ENCODE peak calls at places on chromosomes 5 and 9, in four cellular contexts. One of them, this sample, is unnamed.
A peak's percentile ranks its signal among the peaks of the same experiment; 100 is the strongest.

GRCh38 chr9:87160148-87161107 is 213.1 kb upstream of the GAS1 start:
- DNase-seq in body of pancreas: no peak
- DNase-seq in tibial artery: no peak
- DNase-seq in K562: no peak
- DNase-seq in this sample: no peak

GRCh38 chr5:169450464-169450863 is 133.1 kb upstream of the SPDL1 start:
- DNase-seq in body of pancreas: no peak
- DNase-seq in tibial artery: peak; percentile 72
- DNase-seq in K562: no peak
- DNase-seq in this sample: no peak

GRCh38 chr9:76377791-76378190 is 16.4 kb downstream of the RFK start:
- DNase-seq in body of pancreas: no peak
- DNase-seq in tibial artery: no peak
- DNase-seq in K562: no peak
- DNase-seq in this sample: no peak

GRCh38 chr5:41508186-41508585 is 2.2 kb downstream of the PLCXD3 start:
- DNase-seq in body of pancreas: no peak
- DNase-seq in tibial artery: no peak
- DNase-seq in K562: no peak
- DNase-seq in this sample: no peak

GRCh38 chr9:4114569-4115505 is 185.0 kb downstream of the GLIS3 start:
- DNase-seq in body of pancreas: no peak
- DNase-seq in tibial artery: no peak
- DNase-seq in K562: no peak
- DNase-seq in this sample: no peak

GRCh38 chr9:108766786-108767185 is 89.0 kb downstream of the ACTL7B start:
- DNase-seq in body of pancreas: no peak
- DNase-seq in tibial artery: no peak
- DNase-seq in K562: no peak
- DNase-seq in this sample: no peak

GRCh38 chr9:36306481-36307306 is 48.4 kb upstream of the GNE start:
- DNase-seq in body of pancreas: no peak
- DNase-seq in tibial artery: no peak
- DNase-seq in K562: no peak
- DNase-seq in this sample: no peak

GRCh38 chr9:120387257-120387999 is 192.5 kb downstream of the CDK5RAP2 start:
- DNase-seq in body of pancreas: no peak
- DNase-seq in tibial artery: peak; percentile 51
- DNase-seq in K562: no peak
- DNase-seq in this sample: no peak

GRCh38 chr5:150288361-150288760 is 1.2 kb downstream of the CAMK2A start:
- DNase-seq in body of pancreas: no peak
- DNase-seq in tibial artery: no peak
- DNase-seq in K562: no peak
- DNase-seq in this sample: no peak

GRCh38 chr9:121434946-121435345 is 64.7 kb downstream of the GGTA1 start:
- DNase-seq in body of pancreas: no peak
- DNase-seq in tibial artery: no peak
- DNase-seq in K562: no peak
- DNase-seq in this sample: peak; percentile 31

GRCh38 chr9:98121096-98121495 is 2.1 kb upstream of the TRIM14 start:
- DNase-seq in body of pancreas: no peak
- DNase-seq in tibial artery: no peak
- DNase-seq in K562: peak; percentile 44
- DNase-seq in this sample: no peak

GRCh38 chr9:36486454-36486932 is 86.2 kb upstream of the MELK start:
- DNase-seq in body of pancreas: no peak
- DNase-seq in tibial artery: peak; percentile 67
- DNase-seq in K562: peak; percentile 36
- DNase-seq in this sample: no peak

GRCh38 chr5:159135896-159136531 is 36.3 kb upstream of the EBF1 start:
- DNase-seq in body of pancreas: no peak
- DNase-seq in tibial artery: no peak
- DNase-seq in K562: no peak
- DNase-seq in this sample: peak; percentile 23

GRCh38 chr9:119924736-119925135 is 555.5 kb upstream of the BRINP1 start:
- DNase-seq in body of pancreas: no peak
- DNase-seq in tibial artery: no peak
- DNase-seq in K562: no peak
- DNase-seq in this sample: no peak

GRCh38 chr9:98864257-98865180 is 57.0 kb downstream of the GALNT12 start:
- DNase-seq in body of pancreas: no peak
- DNase-seq in tibial artery: no peak
- DNase-seq in K562: no peak
- DNase-seq in this sample: peak; percentile 34

GRCh38 chr9:134301387-134302129 is 24.7 kb upstream of the RXRA start:
- DNase-seq in body of pancreas: no peak
- DNase-seq in tibial artery: no peak
- DNase-seq in K562: no peak
- DNase-seq in this sample: no peak

GRCh38 chr5:63820557-63820956 is 141.7 kb downstream of the HTR1A start:
- DNase-seq in body of pancreas: peak; percentile 74
- DNase-seq in tibial artery: no peak
- DNase-seq in K562: no peak
- DNase-seq in this sample: no peak

GRCh38 chr5:38603691-38604090 is 47.2 kb upstream of the LIFR start:
- DNase-seq in body of pancreas: no peak
- DNase-seq in tibial artery: no peak
- DNase-seq in K562: no peak
- DNase-seq in this sample: no peak

GRCh38 chr5:33692983-33693382 is 198.8 kb downstream of the ADAMTS12 start:
- DNase-seq in body of pancreas: no peak
- DNase-seq in tibial artery: no peak
- DNase-seq in K562: no peak
- DNase-seq in this sample: no peak

GRCh38 chr5:68149189-68149588 is 66.4 kb upstream of the PIK3R1 start:
- DNase-seq in body of pancreas: no peak
- DNase-seq in tibial artery: no peak
- DNase-seq in K562: no peak
- DNase-seq in this sample: no peak

GRCh38 chr9:133233681-133234432 is 24.8 kb upstream of the OBP2B start:
- DNase-seq in body of pancreas: no peak
- DNase-seq in tibial artery: no peak
- DNase-seq in K562: no peak
- DNase-seq in this sample: no peak

GRCh38 chr5:54679686-54680085 is 162.1 kb downstream of the SNX18 start:
- DNase-seq in body of pancreas: no peak
- DNase-seq in tibial artery: no peak
- DNase-seq in K562: no peak
- DNase-seq in this sample: no peak

GRCh38 chr5:10106806-10107205 is 142.9 kb downstream of the ATPSCKMT start:
- DNase-seq in body of pancreas: no peak
- DNase-seq in tibial artery: no peak
- DNase-seq in K562: no peak
- DNase-seq in this sample: no peak

GRCh38 chr9:95447660-95448420 is 68.9 kb downstream of the PTCH1 start:
- DNase-seq in body of pancreas: no peak
- DNase-seq in tibial artery: no peak
- DNase-seq in K562: no peak
- DNase-seq in this sample: no peak

GRCh38 chr5:178207917-178208280 is 3.6 kb downstream of the HNRNPAB start:
- DNase-seq in body of pancreas: no peak
- DNase-seq in tibial artery: no peak
- DNase-seq in K562: no peak
- DNase-seq in this sample: no peak

GRCh38 chr5:147887026-147887627 is 8.6 kb downstream of the SCGB3A2 start:
- DNase-seq in body of pancreas: peak; percentile 41
- DNase-seq in tibial artery: no peak
- DNase-seq in K562: peak; percentile 19
- DNase-seq in this sample: no peak

GRCh38 chr5:60652206-60652605 is 47.8 kb downstream of the DEPDC1B start:
- DNase-seq in body of pancreas: no peak
- DNase-seq in tibial artery: no peak
- DNase-seq in K562: peak; percentile 16
- DNase-seq in this sample: peak; percentile 79

GRCh38 chr5:60649288-60649917 is 50.6 kb downstream of the DEPDC1B start:
- DNase-seq in body of pancreas: no peak
- DNase-seq in tibial artery: no peak
- DNase-seq in K562: peak; percentile 37
- DNase-seq in this sample: peak; percentile 10
- TF ChIP-seq CTCF in body of pancreas: peak; percentile 33
- TF ChIP-seq CTCF in tibial artery: peak; percentile 49
- TF ChIP-seq CTCF in K562: peak; percentile 71
- TF ChIP-seq CTCF in this sample: peak; percentile 64

GRCh38 chr9:123637596-123637939 is 281.6 kb downstream of the CRB2 start:
- DNase-seq in body of pancreas: no peak
- DNase-seq in tibial artery: no peak
- DNase-seq in K562: no peak
- DNase-seq in this sample: peak; percentile 4
- H3K4me3 ChIP-seq in body of pancreas: no peak overlapping the region
- H3K4me3 ChIP-seq in tibial artery: no peak overlapping the region
- H3K4me3 ChIP-seq in K562: no peak overlapping the region
- H3K4me3 ChIP-seq in this sample: peak overlapping the region; percentile 21

DNA sequence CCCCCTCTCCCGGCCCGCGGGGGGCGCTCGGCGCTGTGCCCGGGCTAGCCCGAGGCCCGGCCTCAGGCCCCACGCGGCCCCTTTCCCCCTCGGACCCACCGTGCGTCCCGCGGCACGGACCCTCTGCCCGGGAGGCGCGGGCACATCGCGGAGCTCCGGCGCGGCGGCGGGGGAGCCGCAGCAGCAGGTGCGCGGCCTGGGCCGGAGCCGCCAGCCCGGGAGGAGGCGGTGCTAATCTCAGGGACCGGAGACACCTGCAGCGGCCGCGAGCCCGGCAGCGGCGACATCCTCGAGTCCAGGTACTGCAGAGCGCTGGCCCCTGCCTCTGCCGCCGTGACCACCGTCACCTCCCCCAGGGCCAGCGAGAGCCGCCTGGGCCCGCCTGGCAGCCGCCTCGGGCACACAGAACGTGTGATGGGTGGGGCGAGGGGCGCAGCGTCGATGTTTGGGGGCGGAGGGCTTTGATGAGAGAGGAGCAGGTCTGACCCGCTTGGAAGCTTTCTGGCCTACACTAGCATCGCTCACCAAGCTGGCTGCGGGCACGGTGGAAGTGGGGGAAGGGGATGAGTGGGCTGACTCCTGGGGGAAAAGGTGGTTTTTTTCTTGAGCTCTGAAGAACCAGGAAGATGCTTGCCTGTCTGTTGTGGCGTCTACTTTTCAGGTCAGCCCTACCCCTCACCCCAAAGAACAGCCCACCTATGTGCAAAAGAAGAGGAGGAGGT is 524 bp downstream of the CYFIP2 start:
- DNase-seq in body of pancreas: peak; percentile 44
- DNase-seq in tibial artery: no peak
- DNase-seq in K562: no peak
- DNase-seq in this sample: no peak
- TF ChIP-seq CTCF in body of pancreas: no peak
- TF ChIP-seq CTCF in tibial artery: no peak
- TF ChIP-seq CTCF in K562: peak; percentile 26
- TF ChIP-seq CTCF in this sample: no peak

DNA sequence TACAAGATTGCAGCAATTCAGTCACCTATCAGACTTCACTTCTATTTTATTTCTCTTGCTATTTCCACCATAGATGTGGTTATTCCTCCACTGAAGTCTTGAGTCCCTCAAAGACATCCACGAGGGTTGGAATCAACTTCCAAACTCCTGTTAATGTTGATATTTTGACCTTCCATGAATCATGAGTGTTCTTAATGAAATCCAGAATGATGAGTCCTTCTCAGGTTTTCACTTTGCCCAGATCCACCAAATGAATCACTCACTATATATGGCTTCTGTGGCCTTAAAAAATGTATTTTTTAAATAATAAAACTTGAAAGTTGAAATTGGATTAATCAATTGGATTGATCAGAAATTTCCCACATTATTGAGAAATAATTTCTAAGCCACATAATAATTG is 1821.0 kb downstream of the EFNA5 start:
- DNase-seq in body of pancreas: no peak
- DNase-seq in tibial artery: no peak
- DNase-seq in K562: no peak
- DNase-seq in this sample: no peak
- H3K4me3 ChIP-seq in body of pancreas: no peak overlapping the region
- H3K4me3 ChIP-seq in tibial artery: no peak overlapping the region
- H3K4me3 ChIP-seq in K562: no peak overlapping the region
- H3K4me3 ChIP-seq in this sample: no peak overlapping the region

GRCh38 chr9:107299437-107299836 is 16.4 kb downstream of the RAD23B start:
- DNase-seq in body of pancreas: no peak
- DNase-seq in tibial artery: no peak
- DNase-seq in K562: no peak
- DNase-seq in this sample: no peak
- TF ChIP-seq CTCF in body of pancreas: no peak
- TF ChIP-seq CTCF in tibial artery: no peak
- TF ChIP-seq CTCF in K562: no peak
- TF ChIP-seq CTCF in this sample: peak; percentile 21

GRCh38 chr5:143345671-143346440 is 57.6 kb downstream of the NR3C1 start:
- DNase-seq in body of pancreas: no peak
- DNase-seq in tibial artery: no peak
- DNase-seq in K562: no peak
- DNase-seq in this sample: no peak

GRCh38 chr5:143349127-143349526 is 54.4 kb downstream of the NR3C1 start:
- DNase-seq in body of pancreas: no peak
- DNase-seq in tibial artery: no peak
- DNase-seq in K562: peak; percentile 17
- DNase-seq in this sample: no peak

GRCh38 chr5:143350790-143351603 is 52.5 kb downstream of the NR3C1 start:
- DNase-seq in body of pancreas: no peak
- DNase-seq in tibial artery: no peak
- DNase-seq in K562: no peak
- DNase-seq in this sample: peak; percentile 59

GRCh38 chr5:143350341-143350740 is 53.1 kb downstream of the NR3C1 start:
- DNase-seq in body of pancreas: no peak
- DNase-seq in tibial artery: no peak
- DNase-seq in K562: no peak
- DNase-seq in this sample: no peak

GRCh38 chr5:143347698-143348344 is 55.7 kb downstream of the NR3C1 start:
- DNase-seq in body of pancreas: no peak
- DNase-seq in tibial artery: no peak
- DNase-seq in K562: no peak
- DNase-seq in this sample: no peak
- H3K4me3 ChIP-seq in body of pancreas: no peak overlapping the region
- H3K4me3 ChIP-seq in tibial artery: no peak overlapping the region
- H3K4me3 ChIP-seq in K562: no peak overlapping the region
- H3K4me3 ChIP-seq in this sample: no peak overlapping the region

DNA sequence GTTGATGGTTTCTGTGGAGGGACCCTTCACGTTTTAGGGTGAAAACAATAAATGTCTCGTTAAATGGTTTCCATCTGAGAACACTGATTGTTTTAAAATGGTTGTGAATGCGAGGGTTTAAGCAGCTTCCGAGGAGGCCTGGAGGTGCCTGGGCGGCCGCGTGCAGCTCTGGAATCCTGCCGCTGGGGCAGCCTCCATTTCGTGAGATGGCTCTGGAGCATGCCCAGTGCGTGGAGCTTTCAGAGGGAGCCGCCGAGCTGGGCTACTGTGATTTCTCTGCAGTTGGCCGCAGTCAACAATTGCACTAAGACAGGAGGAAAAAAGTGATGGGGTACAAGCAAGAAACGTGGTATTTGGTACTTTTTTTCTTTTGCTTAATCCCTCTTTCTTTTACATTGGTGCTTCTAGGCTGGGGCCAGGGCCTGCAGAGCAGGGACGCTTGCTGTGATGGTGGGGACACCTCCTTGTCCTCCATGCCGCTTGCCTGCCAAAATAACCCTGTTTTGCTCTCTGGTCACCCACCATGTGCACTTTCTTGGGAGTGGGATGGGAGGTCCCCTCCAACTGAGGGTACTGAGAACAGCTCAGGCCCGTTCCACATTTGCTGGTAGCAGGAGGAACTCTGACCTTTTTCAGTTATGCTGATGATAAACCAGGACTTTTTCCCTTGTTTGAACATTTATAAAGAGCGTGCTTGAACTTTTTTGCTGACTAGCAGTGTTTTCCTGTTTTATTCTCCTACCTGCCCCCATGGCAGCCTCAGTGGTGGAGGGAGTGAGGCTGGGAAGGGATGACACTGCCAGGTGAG is 47.1 kb downstream of the EHMT1 start:
- DNase-seq in body of pancreas: no peak
- DNase-seq in tibial artery: no peak
- DNase-seq in K562: no peak
- DNase-seq in this sample: no peak
- TF ChIP-seq CTCF in body of pancreas: no peak
- TF ChIP-seq CTCF in tibial artery: no peak
- TF ChIP-seq CTCF in K562: no peak
- TF ChIP-seq CTCF in this sample: peak; percentile 36